ENCODE peak calls at places on chromosomes 7 and 10, in seven cellular contexts. I, K, X, G, A, C and Y are unnamed samples.

GRCh38 chr10:111098679-111099437 is 22.0 kb downstream of the ADRA2A start:
- DNase-seq in I (no peak), K (no peak), X (no peak), G (no peak), A (peak; percentile 29), C (no peak), Y (peak; percentile 40)

GRCh38 chr7:80719261-80719660 is 80.8 kb downstream of the CD36 start:
- DNase-seq in I (no peak), K (no peak), X (no peak), G (no peak), A (no peak), C (no peak), Y (no peak)

GRCh38 chr7:94087664-94088352 is 83.7 kb upstream of the BET1 start:
- DNase-seq in I (peak; percentile 52), K (no peak), X (peak; percentile 66), G (peak; percentile 44), A (peak; percentile 72), C (no peak), Y (no peak)

GRCh38 chr10:106438386-106438785 is 726.1 kb downstream of the SORCS1 start:
- DNase-seq in I (no peak), K (no peak), X (no peak), G (no peak), A (no peak), C (no peak), Y (no peak)

GRCh38 chr7:64101943-64102655 is 56.9 kb downstream of the ZNF727 start:
- DNase-seq in I (no peak), K (no peak), X (no peak), G (no peak), A (no peak), C (peak; percentile 52), Y (peak; percentile 58)

GRCh38 chr10:15440204-15440711 is 69.2 kb upstream of the FAM171A1 start:
- DNase-seq in I (no peak), K (no peak), X (no peak), G (no peak), A (no peak), C (no peak), Y (no peak)

GRCh38 chr10:84825330-84825729 is 496.9 kb downstream of the CCSER2 start:
- DNase-seq in I (no peak), K (no peak), X (peak; percentile 55), G (no peak), A (peak; percentile 18), C (no peak), Y (no peak)

GRCh38 chr10:12589271-12589670 is 239.9 kb downstream of the CAMK1D start:
- DNase-seq in I (no peak), K (no peak), X (no peak), G (no peak), A (no peak), C (peak; percentile 35), Y (no peak)

GRCh38 chr7:122412886-122413285 is 108.3 kb upstream of the FEZF1 start:
- DNase-seq in I (peak; percentile 47), K (no peak), X (no peak), G (no peak), A (no peak), C (peak; percentile 61), Y (no peak)

GRCh38 chr10:104307576-104308438 is 30.5 kb downstream of the ITPRIP start:
- DNase-seq in I (peak; percentile 18), K (no peak), X (no peak), G (no peak), A (no peak), C (peak; percentile 58), Y (no peak)

GRCh38 chr10:34911661-34912205 is 96.6 kb upstream of the PARD3 start:
- DNase-seq in I (no peak), K (no peak), X (no peak), G (no peak), A (no peak), C (peak; percentile 41), Y (no peak)

GRCh38 chr10:43040482-43041256 is 36.2 kb upstream of the RET start:
- DNase-seq in I (no peak), K (no peak), X (peak; percentile 20), G (peak; percentile 23), A (no peak), C (peak; percentile 58), Y (no peak)

GRCh38 chr10:12534824-12535223 is 185.5 kb downstream of the CAMK1D start:
- DNase-seq in I (no peak), K (no peak), X (peak; percentile 77), G (no peak), A (no peak), C (no peak), Y (no peak)

GRCh38 chr7:117118579-117119180 is 165.4 kb downstream of the ST7 start:
- DNase-seq in I (no peak), K (peak; percentile 10), X (no peak), G (no peak), A (no peak), C (no peak), Y (no peak)

GRCh38 chr7:117116221-117116620 is 162.9 kb downstream of the ST7 start:
- DNase-seq in I (no peak), K (no peak), X (no peak), G (no peak), A (no peak), C (no peak), Y (no peak)

GRCh38 chr7:117117172-117117571 is 163.9 kb downstream of the ST7 start:
- DNase-seq in I (no peak), K (no peak), X (no peak), G (no peak), A (no peak), C (no peak), Y (no peak)

GRCh38 chr7:117122536-117122935 is 169.2 kb downstream of the ST7 start:
- DNase-seq in I (no peak), K (no peak), X (no peak), G (no peak), A (no peak), C (no peak), Y (no peak)

DNA sequence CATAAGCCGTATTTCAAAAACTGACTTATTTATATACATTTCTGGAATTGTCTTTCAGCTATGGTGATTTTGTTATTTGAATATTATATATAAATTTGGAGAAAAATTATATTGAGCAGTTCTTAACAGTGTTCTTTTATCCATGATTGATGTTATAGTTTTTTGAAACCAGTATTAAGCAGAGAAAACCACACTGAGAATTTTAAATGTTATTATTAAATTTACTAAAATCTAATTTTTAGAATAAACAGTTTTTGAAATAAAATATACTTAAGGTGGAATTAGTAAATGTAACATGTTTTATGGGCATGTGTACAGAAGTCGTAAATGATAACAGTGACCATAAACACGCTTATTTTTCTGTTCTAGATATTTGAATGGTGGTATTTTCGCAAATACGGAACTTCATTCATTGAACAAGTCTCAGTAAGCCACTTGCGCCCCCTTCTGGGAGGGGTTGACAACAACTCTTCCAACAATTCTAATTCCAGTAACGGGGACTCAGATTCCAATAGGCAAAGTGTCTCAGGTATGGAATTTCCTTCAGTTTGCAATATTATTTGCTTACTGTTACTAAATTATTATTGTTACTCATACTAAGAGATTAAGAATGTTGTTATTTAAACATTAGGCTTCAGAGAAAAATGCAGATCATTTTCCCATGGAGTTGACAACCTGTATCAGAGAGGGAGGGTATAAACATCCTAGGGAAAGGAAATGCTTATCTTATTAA is 166.1 kb downstream of the ST7 start:
- DNase-seq in I (peak; percentile 82), K (peak; percentile 19), X (peak; percentile 37), G (peak; percentile 80), A (peak; percentile 79), C (peak; percentile 87), Y (peak; percentile 84)
- TF ChIP-seq EP300 in I (no peak), K (no peak), X (no peak), G (no peak), A (no peak), C (no peak), Y (no peak)

DNA sequence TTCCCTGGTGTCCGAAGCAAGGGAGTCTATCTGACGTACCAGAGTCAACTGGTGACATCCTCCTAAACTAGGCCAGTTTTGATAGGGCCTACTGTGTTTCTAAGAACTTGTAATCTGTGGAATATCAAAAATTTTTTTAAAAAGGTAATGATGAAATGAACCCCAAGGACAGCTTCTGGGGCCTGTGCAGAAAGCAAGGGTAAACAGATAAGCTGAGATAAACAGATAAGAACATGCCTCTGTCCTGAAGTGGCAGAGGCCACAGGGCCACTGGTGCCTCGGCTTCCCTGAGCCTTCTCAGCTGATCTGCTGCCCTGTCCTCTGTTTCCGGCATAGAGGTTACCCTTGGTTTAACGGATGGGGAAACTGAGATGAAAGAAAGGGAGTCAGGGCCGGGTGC is 8.8 kb downstream of the GRK5 start:
- DNase-seq in I (no peak), K (no peak), X (no peak), G (no peak), A (no peak), C (peak; percentile 47), Y (no peak)
- H3K4me1 ChIP-seq in I (peaks cover 31% of the 10 kb centered on the region), K (peaks cover 15% of the 10 kb centered on the region), X (peaks cover 16% of the 10 kb centered on the region), G (peaks cover 81% of the 10 kb centered on the region), A (peaks cover 5% of the 10 kb centered on the region), C (peaks cover 67% of the 10 kb centered on the region), Y (peaks cover 32% of the 10 kb centered on the region)

GRCh38 chr7:116209561-116210070 is 723 bp upstream of the TES start:
- DNase-seq in I (no peak), K (no peak), X (no peak), G (no peak), A (no peak), C (no peak), Y (no peak)

GRCh38 chr7:116211913-116212596 is 1.7 kb downstream of the TES start:
- DNase-seq in I (no peak), K (no peak), X (no peak), G (no peak), A (no peak), C (no peak), Y (no peak)

GRCh38 chr7:116212859-116213258 is 2.5 kb downstream of the TES start:
- DNase-seq in I (no peak), K (no peak), X (no peak), G (no peak), A (no peak), C (no peak), Y (no peak)

GRCh38 chr7:116210345-116211005 is at the start of gene TES:
- DNase-seq in I (peak; percentile 25), K (peak; percentile 51), X (peak; percentile 97), G (peak; percentile 87), A (peak; percentile 83), C (peak; percentile 81), Y (no peak)

DNA sequence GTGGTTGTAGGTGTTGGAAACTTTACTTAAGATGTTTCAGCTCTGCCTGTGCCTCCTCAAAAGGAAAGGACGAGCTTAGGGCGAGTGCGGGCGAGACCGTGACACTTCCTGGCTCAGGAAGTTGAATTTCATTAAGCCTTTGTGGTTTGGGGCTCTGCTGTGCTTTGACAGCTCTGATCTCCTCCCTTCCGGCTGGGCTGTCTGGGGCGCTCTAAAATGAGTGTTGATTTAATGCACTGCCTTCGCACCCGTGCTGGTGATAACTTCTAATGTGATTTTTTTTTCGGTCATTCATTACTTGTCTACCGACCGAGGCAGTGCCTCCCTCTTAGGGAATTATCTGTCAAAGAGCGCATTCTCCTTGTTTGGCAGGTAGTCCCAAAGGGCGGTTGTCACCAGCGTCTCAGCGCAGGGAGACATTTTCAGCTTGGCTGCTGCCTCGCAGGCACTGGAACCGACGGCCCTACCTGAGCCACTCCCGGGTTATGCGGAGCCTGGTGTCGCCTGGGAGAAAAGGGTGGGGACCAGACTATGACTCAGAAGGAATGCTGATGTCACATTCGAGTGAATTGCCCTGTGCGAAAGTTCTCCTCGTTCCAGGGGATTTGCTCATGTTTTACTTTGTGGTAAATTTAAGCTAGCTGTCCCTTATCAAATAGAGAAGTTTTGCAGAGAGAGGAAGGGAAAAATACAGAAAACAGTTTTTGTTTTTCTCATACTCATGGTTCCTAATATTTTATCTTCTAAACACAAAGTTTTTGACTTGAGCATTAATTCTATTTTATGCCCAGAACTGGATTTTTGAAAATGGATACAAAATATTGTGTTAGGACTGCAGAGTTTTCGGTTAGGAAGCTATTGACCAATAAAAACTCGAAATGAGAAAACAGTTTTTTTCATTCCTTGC is 920 bp downstream of the TES start:
- DNase-seq in I (peak; percentile 44), K (peak; percentile 39), X (peak; percentile 68), G (peak; percentile 88), A (peak; percentile 92), C (peak; percentile 91), Y (peak; percentile 91)
- TF ChIP-seq EP300 in I (no peak), K (no peak), X (no peak), G (no peak), A (no peak), C (no peak), Y (no peak)

GRCh38 chr7:131081308-131081707 is 246.4 kb upstream of the MKLN1 start:
- DNase-seq in I (no peak), K (no peak), X (no peak), G (no peak), A (no peak), C (no peak), Y (no peak)
- H3K4me1 ChIP-seq in I (peaks cover 16% of the 10 kb centered on the region), K (no peaks in the 10 kb centered on the region), X (peaks cover 15% of the 10 kb centered on the region), G (peaks cover 57% of the 10 kb centered on the region), A (peaks cover 15% of the 10 kb centered on the region), C (peaks cover 29% of the 10 kb centered on the region), Y (peaks cover 20% of the 10 kb centered on the region)